ENCODE peak calls at places on chromosomes 4 and X, in nine cellular contexts. C is body of pancreas, V is breast epithelium, Y is suprapubic skin, X is A549, Q is stomach, F is esophagus squamous epithelium, D is ovary, U is heart left ventricle. N is an unnamed sample.

GRCh38 chr4:118869808-118870342 is 18.8 kb upstream of the SYNPO2 start:
- DNase-seq in C (no peak), V (no peak), Y (no peak), X (no peak), Q (no peak), F (no peak), D (no peak), U (peak; percentile 20), N (no peak)

GRCh38 chrX:21153503-21153902 is 220.7 kb upstream of the CNKSR2 start:
- DNase-seq in C (no peak), V (no peak), Y (no peak), X (peak; percentile 10), Q (no peak), F (no peak), D (peak; percentile 21), U (peak; percentile 52), N (no peak)

GRCh38 chrX:119605398-119605738 is 856 bp downstream of the NKRF start:
- DNase-seq in C (no peak), V (no peak), Y (no peak), X (peak; percentile 1), Q (no peak), F (no peak), D (peak; percentile 27), U (peak; percentile 10), N (peak; percentile 83)

GRCh38 chrX:117327306-117327705 is 789.3 kb downstream of the KLHL13 start:
- DNase-seq in C (no peak), V (no peak), Y (no peak), X (no peak), Q (no peak), F (no peak), D (no peak), U (no peak), N (no peak)

GRCh38 chr4:70838400-70838971 is 1.2 kb downstream of the GRSF1 start:
- DNase-seq in C (no peak), V (no peak), Y (no peak), X (no peak), Q (no peak), F (no peak), D (no peak), U (no peak), N (no peak)

GRCh38 chrX:71911023-71911730 is 532 bp downstream of the NHSL2 start:
- DNase-seq in C (no peak), V (no peak), Y (no peak), X (peak; percentile 64), Q (no peak), F (no peak), D (peak; percentile 22), U (peak; percentile 12), N (no peak)

GRCh38 chrX:132561483-132561882 is 72.6 kb upstream of the MBNL3 start:
- DNase-seq in C (no peak), V (no peak), Y (no peak), X (no peak), Q (no peak), F (no peak), D (no peak), U (no peak), N (no peak)

GRCh38 chr4:74451214-74451661 is 6.3 kb downstream of the AREG start:
- DNase-seq in C (no peak), V (no peak), Y (no peak), X (peak; percentile 78), Q (no peak), F (no peak), D (no peak), U (no peak), N (no peak)

GRCh38 chr4:127843704-127844604 is 36.7 kb upstream of the PLK4 start:
- DNase-seq in C (no peak), V (no peak), Y (no peak), X (no peak), Q (no peak), F (no peak), D (no peak), U (no peak), N (no peak)

GRCh38 chrX:70168238-70169188 is 8.8 kb upstream of the DGAT2L6 start:
- DNase-seq in C (no peak), V (no peak), Y (no peak), X (peak; percentile 62), Q (no peak), F (no peak), D (peak; percentile 31), U (no peak), N (no peak)

GRCh38 chr4:56940403-56940802 is 32.7 kb downstream of the REST start:
- DNase-seq in C (no peak), V (no peak), Y (no peak), X (no peak), Q (no peak), F (no peak), D (no peak), U (no peak), N (no peak)

GRCh38 chr4:140187316-140187695 is 33.3 kb upstream of the MAML3 start:
- DNase-seq in C (no peak), V (no peak), Y (no peak), X (no peak), Q (no peak), F (no peak), D (no peak), U (no peak), N (no peak)

GRCh38 chr4:153326513-153326912 is 18.0 kb upstream of the MND1 start:
- DNase-seq in C (no peak), V (no peak), Y (no peak), X (no peak), Q (peak; percentile 52), F (no peak), D (no peak), U (no peak), N (no peak)

GRCh38 chr4:147492761-147493160 is 11.9 kb downstream of the EDNRA start:
- DNase-seq in C (no peak), V (no peak), Y (no peak), X (no peak), Q (no peak), F (no peak), D (peak; percentile 45), U (peak; percentile 82), N (no peak)

GRCh38 chrX:41382699-41383645 is 49.0 kb downstream of the DDX3X start:
- DNase-seq in C (no peak), V (no peak), Y (no peak), X (peak; percentile 77), Q (no peak), F (no peak), D (no peak), U (no peak), N (no peak)

DNA sequence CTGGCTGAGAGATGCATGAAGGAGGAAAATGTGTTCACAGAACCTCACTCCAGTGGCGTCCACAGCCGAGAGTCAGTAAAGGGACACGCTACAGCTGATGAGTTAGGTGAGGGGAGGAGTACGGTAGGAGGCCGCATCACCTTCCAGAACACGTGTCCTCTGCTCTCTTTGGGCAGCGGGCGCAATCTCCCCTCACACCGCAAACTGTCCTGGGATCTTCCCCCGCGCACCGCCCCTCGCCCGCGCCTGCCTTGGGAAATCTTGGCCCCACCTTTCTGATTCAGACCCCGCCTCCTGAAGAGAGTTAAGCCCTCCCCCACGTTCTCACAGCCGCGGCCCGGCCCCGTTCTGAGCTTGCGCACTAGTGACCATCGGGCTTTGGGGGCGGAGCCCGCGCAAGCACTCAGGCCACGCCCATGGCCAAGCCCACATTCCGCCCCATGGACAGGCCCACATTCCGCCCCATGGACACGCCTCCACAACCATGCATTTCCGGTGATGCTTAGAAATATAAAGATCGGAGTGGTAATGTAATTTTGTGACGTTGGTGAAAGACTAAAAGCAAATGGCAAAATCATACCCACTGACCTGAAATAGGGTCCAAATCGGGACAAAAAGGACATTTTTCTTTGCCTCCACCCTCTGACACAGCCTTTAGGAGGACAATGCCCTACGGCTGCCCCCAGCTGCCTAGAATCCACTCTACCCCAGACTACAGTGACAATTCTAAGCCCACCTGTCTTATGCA is 13.3 kb downstream of the SMIM10 start:
- DNase-seq in C (peak; percentile 90), V (peak; percentile 89), Y (peak; percentile 93), X (peak; percentile 93), Q (peak; percentile 92), F (peak; percentile 22), D (peak; percentile 92), U (peak; percentile 88), N (peak; percentile 94)
- TF ChIP-seq POLR2A in C (no peak), V (no peak), Y (no peak), X (peak; percentile 50), Q (no peak), F (peak; percentile 43), D (no peak), U (no peak), N (no peak)

GRCh38 chr4:41437264-41437566 is 100.7 kb upstream of the LIMCH1 start:
- DNase-seq in C (no peak), V (no peak), Y (no peak), X (no peak), Q (no peak), F (no peak), D (no peak), U (no peak), N (no peak)

GRCh38 chr4:41432889-41433288 is 105.1 kb upstream of the LIMCH1 start:
- DNase-seq in C (no peak), V (no peak), Y (no peak), X (peak; percentile 57), Q (no peak), F (no peak), D (no peak), U (no peak), N (no peak)

GRCh38 chr4:41433361-41433760 is 104.6 kb upstream of the LIMCH1 start:
- DNase-seq in C (no peak), V (no peak), Y (no peak), X (no peak), Q (no peak), F (no peak), D (no peak), U (no peak), N (no peak)

GRCh38 chr4:41436365-41437263 is 101.3 kb upstream of the LIMCH1 start:
- DNase-seq in C (no peak), V (no peak), Y (no peak), X (no peak), Q (no peak), F (no peak), D (no peak), U (no peak), N (no peak)

DNA sequence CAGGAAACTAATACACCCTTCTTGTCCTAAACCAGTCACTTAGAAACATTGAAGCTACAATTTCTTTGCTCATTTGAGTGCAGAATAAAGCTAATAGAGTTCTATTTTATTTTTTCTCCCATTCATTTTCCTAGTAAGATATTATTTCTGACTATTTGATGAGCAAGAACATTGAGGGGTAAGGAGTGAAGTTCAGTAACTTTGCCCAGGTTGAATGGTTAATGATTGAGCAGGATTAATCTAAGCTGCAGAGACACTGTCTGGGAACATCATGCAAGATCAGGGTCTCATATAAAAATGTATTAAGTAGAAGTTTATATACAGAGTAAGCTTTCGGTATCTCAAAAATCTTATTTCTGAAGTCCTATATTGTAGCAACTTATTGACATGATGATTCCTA is 102.4 kb upstream of the LIMCH1 start:
- DNase-seq in C (no peak), V (no peak), Y (no peak), X (no peak), Q (no peak), F (no peak), D (no peak), U (no peak), N (no peak)
- H3K4me1 ChIP-seq in C (peaks cover 13% of the 10 kb centered on the region), V (no peaks in the 10 kb centered on the region), Y (peaks cover 25% of the 10 kb centered on the region), X (peaks cover 93% of the 10 kb centered on the region), Q (peaks cover 14% of the 10 kb centered on the region), F (peaks cover 42% of the 10 kb centered on the region), D (no peaks in the 10 kb centered on the region), U (peaks cover 56% of the 10 kb centered on the region), N (no peaks in the 10 kb centered on the region)

GRCh38 chrX:47658684-47659515 is at the start of gene UXT:
- DNase-seq in C (peak; percentile 93), V (peak; percentile 88), Y (peak; percentile 96), X (peak; percentile 98), Q (peak; percentile 91), F (peak; percentile 77), D (peak; percentile 94), U (peak; percentile 90), N (peak; percentile 96)
- TF ChIP-seq POLR2A in C (peak; percentile 62), V (peak; percentile 43), Y (no peak), X (no peak), Q (peak; percentile 8), F (peak; percentile 80), D (peak; percentile 88), U (no peak), N (peak; percentile 67)

GRCh38 chr4:2871466-2871865 is 27.8 kb downstream of the ADD1 start:
- DNase-seq in C (no peak), V (no peak), Y (no peak), X (no peak), Q (no peak), F (no peak), D (no peak), U (no peak), N (no peak)
- H3K4me1 ChIP-seq in C (peaks cover 55% of the 10 kb centered on the region), V (no peaks in the 10 kb centered on the region), Y (peaks cover 68% of the 10 kb centered on the region), X (peaks cover 21% of the 10 kb centered on the region), Q (peaks cover 93% of the 10 kb centered on the region), F (peaks cover 92% of the 10 kb centered on the region), D (peaks cover 34% of the 10 kb centered on the region), U (peaks cover 86% of the 10 kb centered on the region), N (peaks cover 100% of the 10 kb centered on the region)

N was measured in spleen.